ENCODE peak calls at places on chromosomes 3 and 15, in ten cellular contexts. N is MG63; R is choroid plexus epithelial cell; K is SJSA1; X is mucosa of descending colon; G is GM13976; T is stimulated activated CD8-positive, alpha-beta memory T cell treated with anti-CD3 and anti-CD28 coated beads, Interleukin-12 subunit alpha, Interleukin-12 subunit beta, amount 100 ng/mL, for 4 hours; I is EL; A is NCI-H774; Z is anterior cingulate cortex. F is an unnamed sample.

GRCh38 chr3:194137314-194138097 is 1.6 kb downstream of the HES1 start:
- DNase-seq in X (peak), R (peak), T (peak), G (peak), I (peak), N (peak), K (peak), Z (no peak), A (peak), F (no peak)

GRCh38 chr3:132629928-132630327 is 29.7 kb downstream of the ACAD11 start:
- DNase-seq in I (peak), K (peak), X (no peak), T (no peak), G (no peak), N (no peak), Z (no peak), A (no peak), R (peak), F (no peak)

GRCh38 chr3:188262913-188263683 is 109.1 kb downstream of the LPP start:
- DNase-seq in R (peak), A (no peak), K (peak), X (no peak), Z (peak), N (peak), I (peak), G (no peak), T (no peak), F (peak)

GRCh38 chr15:25784876-25785642 is 78.1 kb downstream of the ATP10A start:
- DNase-seq in I (peak), N (no peak), R (no peak), G (no peak), K (peak), A (no peak), Z (no peak), X (no peak), T (no peak), F (peak)

GRCh38 chr15:50257924-50258323 is 7.6 kb downstream of the HDC start:
- DNase-seq in G (no peak), X (no peak), Z (no peak), N (no peak), T (no peak), R (peak), K (no peak), A (no peak), I (peak), F (peak)

GRCh38 chr3:194000100-194000499 is 135.8 kb upstream of the HES1 start:
- DNase-seq in Z (no peak), X (no peak), I (no peak), K (no peak), T (no peak), N (no peak), G (no peak), A (no peak), R (no peak), F (no peak)

GRCh38 chr15:91491131-91491950 is 362.2 kb upstream of the SLCO3A1 start:
- DNase-seq in A (no peak), Z (no peak), R (no peak), I (no peak), T (no peak), X (no peak), N (no peak), K (no peak), G (no peak), F (no peak)

GRCh38 chr15:101684384-101684783 is 32.2 kb upstream of the TM2D3 start:
- DNase-seq in N (peak), G (no peak), R (peak), X (no peak), I (peak), T (no peak), K (peak), Z (no peak), A (no peak), F (no peak)

GRCh38 chr3:197533396-197534347 is 22.1 kb downstream of the BDH1 start:
- DNase-seq in T (no peak), I (no peak), N (no peak), X (no peak), K (no peak), Z (no peak), R (no peak), G (no peak), A (no peak), F (no peak)

GRCh38 chr3:78830466-78830865 is 937.3 kb downstream of the ROBO1 start:
- DNase-seq in Z (no peak), I (no peak), X (no peak), R (no peak), T (no peak), A (no peak), G (no peak), K (no peak), N (no peak), F (no peak)

GRCh38 chr3:23567917-23568316 is 237.8 kb upstream of the UBE2E1 start:
- DNase-seq in T (no peak), G (no peak), K (peak), A (no peak), N (peak), R (peak), Z (no peak), X (no peak), I (peak), F (peak)

GRCh38 chr3:58143417-58144055 is 67.2 kb downstream of the DNASE1L3 start:
- DNase-seq in A (no peak), K (no peak), T (no peak), N (no peak), I (no peak), Z (no peak), G (no peak), R (peak), X (no peak), F (no peak)

GRCh38 chr15:42348083-42348482 is 11.2 kb upstream of the CAPN3 start:
- DNase-seq in R (peak), G (no peak), T (no peak), X (no peak), Z (no peak), A (no peak), N (no peak), I (peak), K (peak), F (peak)

GRCh38 chr3:194306109-194306686 is 44.9 kb downstream of the CPN2 start:
- DNase-seq in K (no peak), X (no peak), A (no peak), I (no peak), N (no peak), R (no peak), T (no peak), G (no peak), Z (no peak), F (no peak)

GRCh38 chr3:133610031-133610430 is 36.5 kb downstream of the CDV3 start:
- DNase-seq in X (no peak), T (no peak), R (peak), N (no peak), A (no peak), Z (no peak), G (no peak), I (no peak), K (no peak), F (no peak)

GRCh38 chr15:86016750-86017149 is 62.9 kb upstream of the AGBL1 start:
- DNase-seq in A (no peak), R (no peak), N (no peak), K (peak), I (peak), X (no peak), G (no peak), T (no peak), Z (no peak), F (no peak)

GRCh38 chr15:87707581-87708130 is 548.9 kb downstream of the NTRK3 start:
- DNase-seq in G (no peak), X (no peak), T (no peak), Z (no peak), N (no peak), A (no peak), K (no peak), R (no peak), I (no peak), F (no peak)